ENCODE peak calls at places on chromosomes 4 and X, in six cellular contexts. V is foreskin melanocyte; X is brain microvascular endothelial cell; T is tibial artery; H is stimulated activated naive B cell treated with anti-CD40 and anti-IgM and Interleukin-4, amounts not matched to agents 10 μg/mL and 1 μg/mL and 100 μg/mL, for 72 hours; R is left ventricle myocardium inferior. A is an unnamed sample.

GRCh38 chr4:125650557-125650956 is 335.8 kb downstream of the FAT4 start:
- DNase-seq in V (no peak), X (no peak), T (no peak), H (no peak), R (no peak), A (no peak)

GRCh38 chrX:97743014-97743413 is 859.3 kb downstream of the RPA4 start:
- DNase-seq in V (no peak), X (no peak), T (no peak), H (no peak), R (no peak), A (no peak)

GRCh38 chr4:110196206-110196870 is 2.1 kb downstream of the ELOVL6 start:
- DNase-seq in V (peak; percentile 36), X (no peak), T (peak; percentile 28), H (peak; percentile 33), R (peak; percentile 51), A (peak; percentile 52)

GRCh38 chr4:131764730-131765129 is 1384.4 kb upstream of the PCDH10 start:
- DNase-seq in V (no peak), X (no peak), T (no peak), H (no peak), R (no peak), A (no peak)

GRCh38 chr4:162409048-162409447 is 245.2 kb upstream of the FSTL5 start:
- DNase-seq in V (no peak), X (no peak), T (no peak), H (no peak), R (no peak), A (no peak)

GRCh38 chr4:17142232-17142711 is 243.8 kb upstream of the LDB2 start:
- DNase-seq in V (peak; percentile 44), X (peak; percentile 88), T (no peak), H (no peak), R (no peak), A (no peak)

GRCh38 chr4:146041139-146042004 is 102.7 kb upstream of the ZNF827 start:
- DNase-seq in V (no peak), X (no peak), T (no peak), H (no peak), R (no peak), A (no peak)

GRCh38 chrX:43500240-43500639 is 155.9 kb upstream of the MAOA start:
- DNase-seq in V (no peak), X (no peak), T (no peak), H (no peak), R (no peak), A (no peak)

GRCh38 chr4:116636917-116637316 is 448.5 kb downstream of the TRAM1L1 start:
- DNase-seq in V (peak; percentile 29), X (no peak), T (no peak), H (no peak), R (no peak), A (no peak)

GRCh38 chr4:176792348-176793059 is at the start of gene VEGFC:
- DNase-seq in V (no peak), X (peak; percentile 70), T (peak; percentile 32), H (no peak), R (peak; percentile 68), A (peak; percentile 64)

GRCh38 chr4:179823342-179823741 is 2381.1 kb upstream of the AGA start:
- DNase-seq in V (no peak), X (no peak), T (no peak), H (no peak), R (no peak), A (no peak)

GRCh38 chr4:52685316-52685715 is 26.2 kb upstream of the USP46 start:
- DNase-seq in V (no peak), X (no peak), T (no peak), H (no peak), R (no peak), A (no peak)

A was measured in heart right ventricle.